ENCODE peak calls at places on chromosomes 3 and 15, in nine cellular contexts. C, X, W, O, H, P, E, D and K are unnamed samples.

GRCh38 chr3:188151438-188151837 is 2.5 kb upstream of the LPP start:
- DNase-seq in P (no peak), X (no peak), C (no peak), O (peak; percentile 89), E (no peak), H (no peak), W (no peak), D (no peak), K (no peak)

GRCh38 chr3:15313461-15313860 is 18.9 kb downstream of the SH3BP5 start:
- DNase-seq in O (no peak), H (no peak), D (no peak), P (no peak), X (peak; percentile 34), C (no peak), W (peak; percentile 83), E (no peak), K (no peak)

GRCh38 chr15:29348308-29348914 is 78.8 kb upstream of the NSMCE3 start:
- DNase-seq in C (peak; percentile 63), P (no peak), D (no peak), H (no peak), W (no peak), E (no peak), X (no peak), O (peak; percentile 27), K (no peak)

GRCh38 chr3:8983026-8983425 is 19.8 kb upstream of the RAD18 start:
- DNase-seq in C (no peak), P (no peak), X (no peak), D (no peak), O (no peak), H (no peak), E (no peak), W (no peak), K (no peak)

GRCh38 chr3:116253511-116253910 is 191.8 kb downstream of the LSAMP start:
- DNase-seq in H (no peak), E (no peak), X (no peak), P (no peak), O (no peak), W (no peak), D (no peak), C (no peak), K (no peak)

GRCh38 chr3:141227752-141228151 is 3.9 kb upstream of the PXYLP1 start:
- DNase-seq in H (no peak), E (no peak), O (peak; percentile 55), X (no peak), P (no peak), W (no peak), C (no peak), D (peak; percentile 9), K (no peak)

GRCh38 chr15:96564546-96564945 is 234.0 kb downstream of the NR2F2 start:
- DNase-seq in D (no peak), O (peak; percentile 31), E (no peak), H (no peak), C (no peak), W (no peak), P (no peak), X (no peak), K (no peak)

GRCh38 chr3:10783360-10784346 is 32.4 kb upstream of the SLC6A11 start:
- DNase-seq in W (no peak), C (no peak), E (peak; percentile 24), X (no peak), H (no peak), P (no peak), D (peak; percentile 64), O (peak; percentile 30), K (no peak)

GRCh38 chr3:107928084-107928445 is 162.8 kb downstream of the CD47 start:
- DNase-seq in H (no peak), O (peak; percentile 40), X (no peak), C (no peak), E (no peak), D (peak; percentile 56), W (no peak), P (peak; percentile 13), K (no peak)

GRCh38 chr3:197103766-197104165 is 74.1 kb upstream of the MELTF start:
- DNase-seq in C (no peak), O (peak; percentile 80), E (no peak), P (no peak), X (no peak), D (no peak), W (no peak), H (no peak), K (no peak)

GRCh38 chr3:37029111-37029510 is 35.8 kb downstream of the MLH1 start:
- DNase-seq in H (no peak), W (no peak), E (no peak), P (no peak), D (no peak), C (no peak), X (no peak), O (no peak), K (no peak)

GRCh38 chr3:38542401-38543298 is 46.5 kb downstream of the EXOG start:
- DNase-seq in P (no peak), W (no peak), H (no peak), C (no peak), O (peak; percentile 23), E (no peak), D (no peak), X (no peak), K (no peak)

GRCh38 chr15:84400820-84401219 is 165.2 kb downstream of the GOLGA6L4 start:
- DNase-seq in C (no peak), E (no peak), H (no peak), X (no peak), D (no peak), P (no peak), O (no peak), W (no peak), K (no peak)

GRCh38 chr15:69303337-69304175 is 4.8 kb downstream of the PAQR5 start:
- DNase-seq in O (peak; percentile 39), C (no peak), P (no peak), X (no peak), H (no peak), D (no peak), W (no peak), E (no peak), K (no peak)

GRCh38 chr3:149120051-149120972 is 9.1 kb upstream of the HPS3 start:
- DNase-seq in C (no peak), E (peak; percentile 61), W (no peak), D (peak; percentile 79), P (peak; percentile 26), H (no peak), O (peak; percentile 71), X (no peak), K (no peak)

GRCh38 chr3:97464035-97464434 is 300.5 kb upstream of the ARL6 start:
- DNase-seq in H (no peak), W (no peak), X (no peak), P (no peak), E (no peak), O (no peak), C (no peak), D (no peak), K (no peak)

GRCh38 chr3:190120161-190121060 is at the start of gene P3H2:
- DNase-seq in W (peak; percentile 88), O (peak; percentile 93), X (peak; percentile 73), D (peak; percentile 95), E (peak; percentile 36), P (peak; percentile 83), C (peak; percentile 77), H (peak; percentile 82), K (peak; percentile 83)

GRCh38 chr15:85744636-85745422 is 49.9 kb downstream of the KLHL25 start:
- DNase-seq in P (no peak), X (no peak), E (no peak), H (no peak), C (no peak), W (no peak), O (no peak), D (no peak), K (no peak)

GRCh38 chr3:174440741-174441587 is 418.2 kb upstream of the NAALADL2 start:
- DNase-seq in W (peak; percentile 90), E (peak; percentile 32), C (peak; percentile 79), O (peak; percentile 93), X (peak; percentile 79), P (peak; percentile 93), H (peak; percentile 83), D (peak; percentile 96), K (peak; percentile 93)

GRCh38 chr3:40152482-40153133 is 156.9 kb upstream of the EIF1B start:
- DNase-seq in O (no peak), X (no peak), C (no peak), E (no peak), P (peak; percentile 42), H (no peak), D (no peak), W (no peak), K (no peak)

GRCh38 chr15:70132148-70132547 is 34.4 kb upstream of the TLE3 start:
- DNase-seq in E (no peak), C (no peak), P (no peak), H (no peak), D (no peak), X (no peak), W (no peak), O (no peak), K (peak; percentile 37)

GRCh38 chr15:53910236-53910849 is 67.9 kb upstream of the UNC13C start:
- DNase-seq in P (no peak), W (no peak), X (no peak), O (no peak), D (no peak), H (peak; percentile 69), C (no peak), E (no peak), K (no peak)

GRCh38 chr3:39977058-39977794 is 167.8 kb downstream of the MYRIP start:
- DNase-seq in D (no peak), E (no peak), C (no peak), W (no peak), H (no peak), X (no peak), P (no peak), O (no peak), K (no peak)

GRCh38 chr15:74202461-74203401 is at the start of gene STRA6:
- DNase-seq in D (peak; percentile 98), C (no peak), H (no peak), P (no peak), W (no peak), O (peak; percentile 79), X (no peak), E (no peak), K (no peak)